ENCODE peak calls at places on chromosome 2, in ten cellular contexts. X is body of pancreas; A is astrocyte of the spinal cord; G is WTC11; B is brain microvascular endothelial cell; L is effector memory CD8-positive, alpha-beta T cell; Y is endothelial cell; U is astrocyte of the hippocampus; K is GDM1; V is mesenteric fat pad. J is an unnamed sample.

GRCh38 chr2:195057001-195057400 is 600.0 kb upstream of the SLC39A10 start:
- DNase-seq in Y (no peak), G (no peak), X (no peak), U (no peak), L (no peak), A (no peak), V (no peak), B (no peak), K (no peak), J (no peak)

GRCh38 chr2:71699428-71699827 is 246.1 kb downstream of the DYSF start:
- DNase-seq in Y (no peak), K (no peak), V (peak; percentile 59), B (no peak), G (no peak), L (no peak), X (no peak), A (no peak), U (no peak), J (no peak)

GRCh38 chr2:9965119-9965822 is 13.8 kb downstream of the GRHL1 start:
- DNase-seq in L (no peak), X (no peak), B (no peak), Y (no peak), A (no peak), G (no peak), U (no peak), V (no peak), K (no peak), J (no peak)

GRCh38 chr2:130300258-130300969 is 42.3 kb upstream of the IMP4 start:
- DNase-seq in K (no peak), V (no peak), G (peak; percentile 30), X (no peak), L (no peak), U (no peak), B (no peak), A (no peak), Y (no peak), J (no peak)

GRCh38 chr2:85952196-85952734 is 63.5 kb upstream of the ST3GAL5 start:
- DNase-seq in X (no peak), V (no peak), Y (no peak), B (no peak), A (no peak), K (no peak), G (no peak), U (no peak), L (no peak), J (no peak)

GRCh38 chr2:349390-349789 is 61.5 kb upstream of the ALKAL2 start:
- DNase-seq in L (no peak), B (peak; percentile 60), G (no peak), U (no peak), V (no peak), Y (no peak), X (no peak), A (no peak), K (no peak), J (no peak)

GRCh38 chr2:6772366-6772710 is 93.4 kb downstream of the CMPK2 start:
- DNase-seq in Y (no peak), V (no peak), L (no peak), X (no peak), G (no peak), B (peak; percentile 16), U (peak; percentile 50), K (no peak), A (peak; percentile 5), J (no peak)

GRCh38 chr2:140177081-140177480 is 1396.9 kb upstream of the NXPH2 start:
- DNase-seq in X (no peak), A (no peak), L (no peak), Y (no peak), K (no peak), G (no peak), B (no peak), U (no peak), V (no peak), J (no peak)

GRCh38 chr2:202705446-202706020 is 70.8 kb downstream of the FAM117B start:
- DNase-seq in K (no peak), L (no peak), G (no peak), X (no peak), B (no peak), V (no peak), Y (no peak), A (no peak), U (no peak), J (no peak)

GRCh38 chr2:169928463-169928864 is 101.2 kb downstream of the UBR3 start:
- DNase-seq in A (peak; percentile 67), B (peak; percentile 9), G (no peak), L (no peak), U (peak; percentile 57), Y (no peak), X (no peak), K (no peak), V (no peak), J (no peak)

GRCh38 chr2:58574873-58575272 is 333.7 kb upstream of the FANCL start:
- DNase-seq in V (no peak), G (no peak), Y (no peak), U (no peak), L (no peak), A (no peak), B (no peak), X (no peak), K (no peak), J (no peak)

GRCh38 chr2:103361712-103362111 is 599.9 kb downstream of the TMEM182 start:
- DNase-seq in B (no peak), U (no peak), A (no peak), Y (no peak), K (no peak), G (peak; percentile 18), L (no peak), V (no peak), X (no peak), J (no peak)

GRCh38 chr2:7037340-7038333 is 120.4 kb downstream of the RNF144A start:
- DNase-seq in V (no peak), U (peak; percentile 78), X (peak; percentile 83), K (peak; percentile 56), A (peak; percentile 70), B (peak; percentile 75), L (peak; percentile 41), Y (peak; percentile 75), G (peak; percentile 79), J (no peak)

GRCh38 chr2:15780912-15781574 is 159.3 kb upstream of the MYCN start:
- DNase-seq in L (no peak), K (no peak), U (no peak), V (peak; percentile 53), B (no peak), A (no peak), Y (no peak), X (no peak), G (peak; percentile 37), J (no peak)

GRCh38 chr2:221096651-221097567 is 475.2 kb downstream of the EPHA4 start:
- DNase-seq in A (peak; percentile 38), K (no peak), X (no peak), B (no peak), Y (no peak), G (no peak), V (no peak), L (no peak), U (peak; percentile 42), J (no peak)

GRCh38 chr2:175275499-175275898 is 94.0 kb upstream of the ATP5MC3 start:
- DNase-seq in X (no peak), A (no peak), G (no peak), B (no peak), Y (no peak), U (no peak), L (no peak), V (no peak), K (no peak), J (no peak)

GRCh38 chr2:208266641-208267335 is 733 bp downstream of the PIKFYVE start:
- DNase-seq in X (no peak), L (no peak), Y (no peak), G (no peak), B (no peak), V (no peak), U (no peak), K (no peak), A (peak; percentile 51), J (no peak)

GRCh38 chr2:62467475-62468321 is 38.3 kb downstream of the TMEM17 start:
- DNase-seq in Y (no peak), A (peak; percentile 81), G (no peak), L (no peak), B (no peak), V (no peak), U (no peak), K (no peak), X (no peak), J (no peak)

GRCh38 chr2:36885605-36886004 is 80.7 kb downstream of the STRN start:
- DNase-seq in G (no peak), U (no peak), A (no peak), L (no peak), Y (no peak), B (no peak), K (no peak), X (no peak), V (no peak), J (no peak)

GRCh38 chr2:76599732-76600368 is 889.1 kb upstream of the GCFC2 start:
- DNase-seq in G (peak; percentile 68), Y (peak; percentile 62), V (no peak), X (peak; percentile 72), K (peak; percentile 39), A (peak; percentile 71), B (peak; percentile 41), L (no peak), U (peak; percentile 90), J (peak; percentile 43)

GRCh38 chr2:102449370-102449974 is 23.6 kb upstream of the SLC9A4 start:
- DNase-seq in A (peak; percentile 57), U (peak; percentile 69), V (no peak), X (peak; percentile 38), K (peak; percentile 19), B (peak; percentile 38), L (peak; percentile 63), G (peak; percentile 51), Y (peak; percentile 63), J (no peak)

GRCh38 chr2:158586491-158586890 is 129.7 kb downstream of the PKP4 start:
- DNase-seq in V (no peak), B (peak; percentile 64), X (no peak), Y (no peak), U (no peak), L (no peak), K (no peak), A (peak; percentile 64), G (no peak), J (no peak)

GRCh38 chr2:215660687-215661086 is 224.8 kb upstream of the FN1 start:
- DNase-seq in V (no peak), X (no peak), G (no peak), A (peak; percentile 91), K (no peak), Y (no peak), B (peak; percentile 48), U (peak; percentile 49), L (no peak), J (no peak)

GRCh38 chr2:85234879-85235278 is 92.9 kb downstream of the TGOLN2 start:
- DNase-seq in L (no peak), K (no peak), B (no peak), U (no peak), V (peak; percentile 22), G (no peak), X (no peak), Y (no peak), A (no peak), J (no peak)

GRCh38 chr2:231523451-231524266 is 6.6 kb downstream of the NMUR1 start:
- DNase-seq in A (no peak), K (no peak), X (no peak), L (peak; percentile 42), U (no peak), B (no peak), Y (no peak), G (no peak), V (peak; percentile 62), J (no peak)

GRCh38 chr2:20185176-20186022 is 39.5 kb downstream of the SDC1 start:
- DNase-seq in V (no peak), B (peak; percentile 81), G (no peak), A (peak; percentile 88), Y (no peak), X (no peak), U (peak; percentile 84), K (peak; percentile 11), L (no peak), J (no peak)

GRCh38 chr2:181393472-181393871 is 63.7 kb upstream of the ITGA4 start:
- DNase-seq in X (no peak), U (peak; percentile 71), B (peak; percentile 79), A (peak; percentile 80), L (peak; percentile 8), V (no peak), Y (no peak), K (no peak), G (no peak), J (no peak)

GRCh38 chr2:46829240-46829970 is 86.2 kb downstream of the MCFD2 start:
- DNase-seq in K (no peak), L (no peak), V (peak; percentile 57), X (no peak), A (peak; percentile 13), B (no peak), Y (no peak), G (no peak), U (no peak), J (no peak)

J was measured in GM12878.